ENCODE peak calls at places on chromosomes 13 and 19, in seven cellular contexts. A, X, F, V, B, S and C are unnamed samples.

GRCh38 chr13:49419292-49419691 is 24.6 kb downstream of the CAB39L start:
- DNase-seq in V (no peak), X (no peak), S (no peak), F (no peak), A (no peak), B (peak), C (peak)

GRCh38 chr13:20340136-20340758 is 108.1 kb upstream of the GJB6 start:
- DNase-seq in S (no peak), B (peak), X (no peak), A (no peak), F (no peak), V (no peak), C (peak)

GRCh38 chr19:45187421-45188100 is 9.0 kb downstream of the BLOC1S3 start:
- DNase-seq in X (no peak), F (peak), V (no peak), S (no peak), A (no peak), B (no peak), C (no peak)

GRCh38 chr19:39052846-39053245 is 20.5 kb upstream of the FBXO27 start:
- DNase-seq in V (no peak), X (no peak), S (no peak), F (no peak), A (no peak), B (no peak), C (no peak)

GRCh38 chr19:54254195-54254906 is 2.7 kb downstream of the LILRB5 start:
- DNase-seq in S (no peak), A (no peak), B (no peak), F (no peak), V (no peak), X (no peak), C (no peak)

GRCh38 chr19:13102666-13103584 is at the start of gene LYL1:
- DNase-seq in F (peak), A (no peak), X (peak), B (no peak), V (peak), S (peak), C (no peak)

GRCh38 chr19:38264486-38265212 is at the start of gene SPINT2:
- DNase-seq in V (no peak), X (no peak), S (no peak), F (peak), B (no peak), A (no peak), C (no peak)

GRCh38 chr19:45995715-45996385 is 583 bp downstream of the CCDC61 start:
- DNase-seq in B (peak), A (no peak), X (peak), S (no peak), F (no peak), V (no peak), C (no peak)

GRCh38 chr13:44313674-44314073 is 60.0 kb upstream of the SERP2 start:
- DNase-seq in A (peak), S (no peak), X (peak), F (no peak), B (peak), V (no peak), C (peak)

GRCh38 chr13:50917572-50917971 is 8.0 kb downstream of the RNASEH2B start:
- DNase-seq in A (no peak), F (no peak), B (no peak), X (no peak), V (no peak), S (no peak), C (no peak)

GRCh38 chr19:48239582-48240141 is 16.1 kb downstream of the CARD8 start:
- DNase-seq in A (no peak), S (no peak), V (no peak), B (peak), X (no peak), F (no peak), C (peak)

GRCh38 chr13:106100261-106100919 is 435.1 kb downstream of the EFNB2 start:
- DNase-seq in F (no peak), S (no peak), B (no peak), V (no peak), A (no peak), X (no peak), C (no peak)

GRCh38 chr13:50788551-50788950 is 54.9 kb downstream of the DLEU7 start:
- DNase-seq in F (no peak), B (peak), A (no peak), V (no peak), X (no peak), S (no peak), C (no peak)

GRCh38 chr13:21395953-21396352 is 63.1 kb downstream of the ZDHHC20 start:
- DNase-seq in V (no peak), S (no peak), B (no peak), X (no peak), F (no peak), A (no peak), C (no peak)

GRCh38 chr19:43464089-43464775 is 1.2 kb downstream of the LYPD3 start:
- DNase-seq in B (no peak), A (no peak), F (peak), X (no peak), V (peak), S (peak), C (no peak)

GRCh38 chr19:45607071-45608029 is 5.3 kb upstream of the GPR4 start:
- DNase-seq in X (peak), S (peak), V (peak), F (peak), A (no peak), B (peak), C (peak)

GRCh38 chr13:21557995-21558394 is 46.0 kb downstream of the MICU2 start:
- DNase-seq in V (no peak), A (no peak), B (peak), F (no peak), S (no peak), X (peak), C (no peak)

GRCh38 chr19:31501427-31502195 is 152.4 kb upstream of the TSHZ3 start:
- DNase-seq in X (no peak), V (no peak), S (no peak), F (no peak), A (no peak), B (no peak), C (no peak)

GRCh38 chr19:10406191-10406590 is 2.8 kb upstream of the CDC37 start:
- DNase-seq in X (no peak), F (no peak), B (no peak), S (no peak), A (no peak), V (no peak), C (no peak)

GRCh38 chr19:10404888-10405808 is 1.8 kb upstream of the CDC37 start:
- DNase-seq in V (no peak), A (no peak), X (no peak), B (no peak), S (no peak), F (peak), C (no peak)

GRCh38 chr19:10402441-10403038 is 802 bp downstream of the CDC37 start:
- DNase-seq in B (peak), S (no peak), A (no peak), X (peak), F (no peak), V (peak), C (peak)

GRCh38 chr19:10399878-10400277 is 3.5 kb downstream of the CDC37 start:
- DNase-seq in F (no peak), S (no peak), A (no peak), X (no peak), V (no peak), B (no peak), C (no peak)

GRCh38 chr19:10403137-10404021 is at the start of gene CDC37:
- DNase-seq in F (peak), V (peak), X (peak), A (peak), S (peak), B (peak), C (peak)
- H3K4me3 ChIP-seq in F (peak), V (peak), X (peak), A (peak), S (peak), B (peak), C (peak)

GRCh38 chr19:1169921-1170885 is 3.9 kb downstream of the SBNO2 start:
- DNase-seq in V (peak), B (no peak), S (no peak), X (peak), A (no peak), F (no peak), C (no peak)

GRCh38 chr19:1168877-1169791 is 4.9 kb downstream of the SBNO2 start:
- DNase-seq in F (no peak), B (peak), X (peak), S (no peak), A (no peak), V (peak), C (peak)

GRCh38 chr19:1166872-1167573 is 7.0 kb downstream of the SBNO2 start:
- DNase-seq in F (no peak), B (no peak), X (no peak), S (no peak), A (no peak), V (no peak), C (no peak)

GRCh38 chr19:1168562-1168873 is 5.5 kb downstream of the SBNO2 start:
- DNase-seq in V (no peak), X (no peak), S (no peak), B (no peak), F (no peak), A (no peak), C (no peak)

GRCh38 chr19:1167687-1168561 is 6.1 kb downstream of the SBNO2 start:
- DNase-seq in S (no peak), X (no peak), B (no peak), V (no peak), F (no peak), A (no peak), C (no peak)
- H3K4me3 ChIP-seq in S (no peak), X (no peak), B (peak), V (peak), F (no peak), A (no peak), C (peak)

GRCh38 chr19:3434630-3435553 is 45.4 kb downstream of the SMIM24 start:
- DNase-seq in B (peak), X (peak), V (peak), A (peak), S (peak), F (peak), C (no peak)
- H3K4me3 ChIP-seq in B (peak), X (peak), V (peak), A (peak), S (no peak), F (peak), C (no peak)

GRCh38 chr19:8592231-8593009 is 15.2 kb upstream of the MYO1F start:
- DNase-seq in A (peak), X (peak), V (peak), B (peak), S (peak), F (peak), C (peak)
- H3K4me3 ChIP-seq in A (peak), X (peak), V (peak), B (peak), S (no peak), F (peak), C (peak)

DNA sequence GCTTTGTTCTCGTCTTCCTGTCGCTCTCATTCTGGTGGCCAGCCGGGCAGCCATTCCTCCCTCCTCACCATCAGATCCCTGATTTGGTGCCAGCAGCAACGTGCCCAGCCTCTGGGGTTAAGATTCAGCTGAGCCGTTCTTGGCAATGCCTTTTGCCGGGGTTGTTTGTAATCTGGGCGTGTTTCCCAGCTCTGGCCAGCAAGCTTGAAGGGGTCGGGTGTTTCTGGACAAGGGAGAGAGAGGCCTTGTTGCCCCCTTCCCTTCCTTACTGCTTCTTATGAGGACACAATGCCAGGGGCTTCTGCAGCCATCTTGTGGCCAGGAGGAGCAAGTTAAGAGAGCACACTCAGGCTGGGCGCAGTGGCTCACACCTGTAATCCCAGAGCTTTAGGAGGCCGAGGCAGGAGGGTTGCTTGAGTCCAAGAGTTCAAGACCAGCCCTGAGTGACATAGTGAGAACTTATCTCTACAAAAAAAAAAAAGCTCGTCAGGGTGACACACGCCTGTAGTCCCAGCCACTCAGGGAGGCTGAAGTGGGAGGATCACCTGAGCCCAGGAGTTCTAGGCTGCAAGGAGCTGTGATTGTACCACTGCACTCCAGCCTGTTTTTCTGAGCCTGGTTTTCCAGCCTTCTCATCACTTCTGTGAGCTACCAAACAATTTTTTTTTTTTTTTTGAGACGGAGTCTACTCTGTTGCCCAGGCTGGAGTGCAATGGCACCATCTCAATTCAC is 10.7 kb upstream of the CRTC1 start:
- DNase-seq in V (no peak), S (peak), B (peak), F (no peak), X (peak), A (no peak), C (peak)
- H3K4me3 ChIP-seq in V (no peak), S (no peak), B (no peak), F (no peak), X (no peak), A (no peak), C (no peak)

GRCh38 chr13:102017248-102017647 is 384.6 kb downstream of the FGF14 start:
- DNase-seq in B (no peak), V (no peak), S (no peak), X (no peak), A (no peak), F (no peak), C (no peak)
- H3K4me3 ChIP-seq in B (no peak), V (no peak), S (no peak), X (no peak), A (no peak), F (no peak), C (no peak)

DNA sequence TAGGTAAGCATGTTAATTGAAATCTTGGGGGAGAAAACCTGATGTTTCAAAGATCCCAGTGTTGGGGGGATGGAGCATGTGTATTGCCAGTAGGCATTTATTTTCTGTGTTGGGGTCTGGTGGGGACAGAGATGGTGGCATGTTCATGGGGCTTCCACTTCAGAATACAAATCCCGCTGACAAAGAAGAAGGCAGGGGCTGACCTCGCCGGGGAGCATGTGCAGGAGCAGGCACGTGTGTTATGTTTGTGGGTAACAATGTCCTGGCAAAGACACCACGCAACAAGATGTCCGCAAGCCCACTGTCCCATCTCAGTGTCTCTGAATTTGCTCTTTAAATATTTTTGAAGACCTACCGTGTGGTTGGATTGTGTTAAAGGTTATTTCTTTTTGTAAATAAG is 164.5 kb downstream of the TEX29 start:
- DNase-seq in F (no peak), X (no peak), B (no peak), A (no peak), S (no peak), V (no peak), C (no peak)
- H3K4me3 ChIP-seq in F (no peak), X (no peak), B (no peak), A (no peak), S (no peak), V (no peak), C (no peak)

GRCh38 chr13:99376132-99376531 is 68.9 kb upstream of the GPR183 start:
- DNase-seq in X (no peak), V (no peak), F (peak), B (no peak), S (peak), A (no peak), C (no peak)
- H3K4me3 ChIP-seq in X (no peak), V (no peak), F (no peak), B (no peak), S (no peak), A (no peak), C (no peak)

DNA sequence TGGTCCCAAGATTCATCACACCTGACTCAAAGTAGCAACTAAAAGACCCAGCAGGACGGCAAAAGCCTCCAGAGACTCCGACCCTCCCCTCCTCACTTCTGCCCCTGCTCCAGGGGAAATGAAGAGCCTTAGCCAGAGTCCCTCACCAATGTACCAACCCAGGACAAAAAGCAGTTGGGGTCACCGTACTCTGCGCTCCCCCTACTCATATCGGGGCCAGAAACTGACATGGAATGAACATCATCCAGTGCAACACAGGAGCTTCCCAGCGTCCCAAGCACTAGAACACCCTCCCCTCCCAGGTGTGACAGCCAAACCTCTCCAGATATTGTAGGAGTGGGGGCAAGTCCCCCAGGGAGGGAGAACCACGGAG is 1.7 kb downstream of the EEF2 start:
- DNase-seq in A (no peak), S (peak), V (no peak), X (no peak), B (no peak), F (no peak), C (no peak)
- H3K4me3 ChIP-seq in A (peak), S (no peak), V (peak), X (peak), B (peak), F (peak), C (peak)